ENCODE peak calls at places on chromosomes 3 and 15, in six cellular contexts. R, Y, F, O, Z and N are unnamed samples. For H3K27me3, the result is how much of the 10 kb centered on the place peaks cover.

GRCh38 chr3:105988540-105988939 is 119.7 kb upstream of the CBLB start:
- DNase-seq in Y (no peak), F (no peak), Z (no peak), R (no peak), O (no peak), N (no peak)

GRCh38 chr15:85607842-85608241 is 186.9 kb downstream of the KLHL25 start:
- DNase-seq in Y (peak), O (no peak), F (peak), R (no peak), Z (no peak), N (peak)

GRCh38 chr3:108175352-108175751 is 46.9 kb downstream of the IFT57 start:
- DNase-seq in F (no peak), R (no peak), Y (no peak), Z (no peak), O (no peak), N (no peak)

GRCh38 chr3:25558796-25559195 is 105.9 kb downstream of the TOP2B start:
- DNase-seq in Y (peak), R (no peak), Z (no peak), F (no peak), O (no peak), N (no peak)

GRCh38 chr15:39774688-39775267 is 7.9 kb downstream of the FSIP1 start:
- DNase-seq in Y (no peak), F (no peak), R (peak), O (no peak), Z (no peak), N (no peak)

GRCh38 chr15:94840794-94841587 is 609.6 kb downstream of the MCTP2 start:
- DNase-seq in F (no peak), O (no peak), Y (peak), Z (no peak), R (no peak), N (peak)

GRCh38 chr3:171459130-171459941 is 869 bp downstream of the TNIK start:
- DNase-seq in Y (peak), R (peak), F (peak), O (peak), Z (peak), N (no peak)

GRCh38 chr3:111751961-111752360 is 107.1 kb upstream of the PHLDB2 start:
- DNase-seq in R (no peak), F (no peak), O (no peak), Z (no peak), Y (peak), N (no peak)

GRCh38 chr15:75785771-75786563 is 57.3 kb upstream of the UBE2Q2 start:
- DNase-seq in O (peak), F (no peak), Z (no peak), R (no peak), Y (no peak), N (no peak)

GRCh38 chr3:51539291-51539891 is 872 bp downstream of the RAD54L2 start:
- DNase-seq in R (peak), Y (peak), F (no peak), O (peak), Z (peak), N (peak)

GRCh38 chr15:93035953-93036810 is 52.8 kb downstream of the RGMA start:
- DNase-seq in Z (peak), R (peak), Y (no peak), F (no peak), O (no peak), N (peak)

GRCh38 chr3:2516762-2517441 is 418.2 kb downstream of the CNTN4 start:
- DNase-seq in R (no peak), Z (no peak), O (no peak), Y (no peak), F (no peak), N (no peak)

GRCh38 chr15:77863491-77864105 is 213.9 kb downstream of the TBC1D2B start:
- DNase-seq in O (no peak), Z (no peak), Y (no peak), F (no peak), R (no peak), N (no peak)

GRCh38 chr15:76064375-76064774 is 4.6 kb downstream of the TMEM266 start:
- DNase-seq in Y (no peak), R (no peak), O (no peak), F (no peak), Z (no peak), N (no peak)

GRCh38 chr3:67737158-67737557 is 82.7 kb upstream of the SUCLG2 start:
- DNase-seq in O (no peak), R (no peak), F (no peak), Y (no peak), Z (no peak), N (no peak)

GRCh38 chr3:129314757-129315385 is 36.2 kb downstream of the HMCES start:
- DNase-seq in O (peak), R (no peak), Y (peak), Z (peak), F (peak), N (peak)

GRCh38 chr15:50166216-50166615 is 15.8 kb upstream of the SLC27A2 start:
- DNase-seq in Z (no peak), R (no peak), O (no peak), Y (peak), F (no peak), N (peak)

GRCh38 chr3:44021646-44022594 is 219.8 kb upstream of the TOPAZ1 start:
- DNase-seq in Y (no peak), F (no peak), R (no peak), Z (no peak), O (no peak), N (no peak)
- H3K27me3 ChIP-seq in Y (under half), F (under half), R (under half), Z (under half), O (half or more), N (under half)

GRCh38 chr3:147368151-147368550 is 38.2 kb downstream of the ZIC4 start:
- DNase-seq in Y (no peak), O (no peak), F (no peak), Z (no peak), R (no peak), N (no peak)
- H3K27me3 ChIP-seq in Y (under half), O (half or more), F (half or more), Z (half or more), R (under half), N (under half)

GRCh38 chr3:38646630-38647029 is 2.9 kb downstream of the SCN5A start:
- DNase-seq in Z (no peak), R (no peak), Y (no peak), F (no peak), O (no peak), N (peak)
- H3K27me3 ChIP-seq in Z (under half), R (under half), Y (under half), F (under half), O (half or more), N (under half)

GRCh38 chr15:79102595-79102994 is 12.0 kb upstream of the RASGRF1 start:
- DNase-seq in O (no peak), Y (no peak), Z (no peak), F (no peak), R (no peak), N (no peak)
- H3K27me3 ChIP-seq in O (under half), Y (under half), Z (under half), F (under half), R (under half), N (under half)

DNA sequence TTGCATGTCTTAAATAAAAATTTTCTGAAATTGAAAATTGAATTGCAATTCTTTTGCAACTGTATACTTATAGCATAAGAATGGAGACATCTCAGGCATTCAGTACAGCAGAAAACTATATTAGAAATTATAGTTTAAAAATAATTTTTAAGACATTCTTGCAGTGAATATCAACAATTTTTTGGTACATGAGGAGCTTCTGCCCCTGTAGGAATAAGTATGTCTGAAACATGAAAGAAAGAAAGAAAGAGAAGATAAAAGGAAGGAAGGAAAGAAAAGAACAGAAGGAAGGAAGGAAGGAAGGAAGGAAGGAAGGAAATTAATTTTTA is 165.0 kb downstream of the GMNC start:
- DNase-seq in Y (no peak), O (no peak), R (no peak), F (no peak), Z (no peak), N (no peak)
- H3K27me3 ChIP-seq in Y (under half), O (under half), R (under half), F (under half), Z (under half), N (under half)

GRCh38 chr15:37109952-37110630 is 9.7 kb upstream of the MEIS2 start:
- DNase-seq in Y (no peak), Z (no peak), O (no peak), R (no peak), F (no peak), N (peak)

GRCh38 chr15:37112171-37112570 is 11.8 kb upstream of the MEIS2 start:
- DNase-seq in Z (no peak), O (no peak), F (no peak), R (no peak), Y (no peak), N (no peak)

GRCh38 chr15:37111427-37111717 is 11.0 kb upstream of the MEIS2 start:
- DNase-seq in O (no peak), Y (no peak), R (no peak), Z (no peak), F (no peak), N (no peak)

GRCh38 chr15:37115538-37115937 is 15.2 kb upstream of the MEIS2 start:
- DNase-seq in R (no peak), O (no peak), Z (no peak), F (no peak), Y (no peak), N (no peak)

GRCh38 chr15:37112963-37113362 is 12.6 kb upstream of the MEIS2 start:
- DNase-seq in Z (no peak), Y (no peak), R (no peak), F (no peak), O (no peak), N (no peak)
- H3K27me3 ChIP-seq in Z (half or more), Y (half or more), R (under half), F (under half), O (half or more), N (under half)

GRCh38 chr15:67819636-67820035 is 5.7 kb upstream of the SKOR1 start:
- DNase-seq in O (no peak), R (no peak), F (no peak), Z (no peak), Y (no peak), N (no peak)

GRCh38 chr15:67821784-67822451 is 3.4 kb upstream of the SKOR1 start:
- DNase-seq in F (no peak), Y (no peak), Z (no peak), O (no peak), R (no peak), N (no peak)

GRCh38 chr15:67820992-67821783 is 4.1 kb upstream of the SKOR1 start:
- DNase-seq in Z (no peak), R (no peak), Y (no peak), F (no peak), O (no peak), N (no peak)

GRCh38 chr15:67818464-67818863 is 6.8 kb upstream of the SKOR1 start:
- DNase-seq in R (no peak), Y (no peak), O (no peak), F (no peak), Z (no peak), N (no peak)

DNA sequence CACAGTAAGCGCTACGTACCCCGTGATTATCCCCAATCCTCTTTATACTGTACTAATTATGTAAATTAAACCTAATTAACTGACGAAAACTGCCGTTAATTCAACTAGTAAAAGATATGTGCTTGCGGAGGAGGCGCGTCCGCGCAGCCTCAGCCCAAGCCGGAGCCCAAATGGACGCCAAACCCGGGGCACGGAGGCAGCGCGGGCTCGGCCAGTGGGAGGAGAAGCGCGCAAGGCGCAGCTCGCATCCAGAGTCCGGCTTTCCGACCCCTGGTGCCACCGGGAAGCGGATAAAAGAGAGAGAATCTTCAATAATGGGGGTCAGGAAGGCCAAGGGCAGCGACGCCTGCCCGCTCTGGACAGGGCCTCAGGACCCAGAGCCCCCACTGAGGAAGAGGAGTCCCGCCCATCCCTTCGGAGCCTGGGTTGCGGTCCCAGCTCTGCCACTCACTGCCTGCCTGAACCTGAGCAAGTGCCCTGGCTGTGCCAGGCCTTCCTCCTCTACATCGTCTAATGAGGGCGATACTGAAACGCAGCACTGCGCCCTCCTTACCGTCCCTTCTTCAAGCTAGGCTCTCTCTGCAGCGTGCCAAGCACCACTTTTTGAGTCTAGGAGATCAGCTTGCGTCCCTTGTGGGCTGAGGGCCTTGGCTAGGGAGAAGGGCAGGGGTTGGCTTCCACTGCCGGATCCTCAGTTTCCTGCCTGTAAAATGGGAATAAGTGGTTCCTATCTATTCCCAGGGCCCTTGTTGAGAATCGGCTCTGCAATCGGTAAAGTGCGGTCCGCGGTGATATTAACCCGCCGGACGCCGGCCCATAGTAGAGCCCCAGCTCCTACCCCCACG is 4.9 kb upstream of the SKOR1 start:
- DNase-seq in F (no peak), O (no peak), Z (no peak), R (no peak), Y (no peak), N (no peak)
- H3K27me3 ChIP-seq in F (half or more), O (half or more), Z (half or more), R (under half), Y (half or more), N (half or more)

DNA sequence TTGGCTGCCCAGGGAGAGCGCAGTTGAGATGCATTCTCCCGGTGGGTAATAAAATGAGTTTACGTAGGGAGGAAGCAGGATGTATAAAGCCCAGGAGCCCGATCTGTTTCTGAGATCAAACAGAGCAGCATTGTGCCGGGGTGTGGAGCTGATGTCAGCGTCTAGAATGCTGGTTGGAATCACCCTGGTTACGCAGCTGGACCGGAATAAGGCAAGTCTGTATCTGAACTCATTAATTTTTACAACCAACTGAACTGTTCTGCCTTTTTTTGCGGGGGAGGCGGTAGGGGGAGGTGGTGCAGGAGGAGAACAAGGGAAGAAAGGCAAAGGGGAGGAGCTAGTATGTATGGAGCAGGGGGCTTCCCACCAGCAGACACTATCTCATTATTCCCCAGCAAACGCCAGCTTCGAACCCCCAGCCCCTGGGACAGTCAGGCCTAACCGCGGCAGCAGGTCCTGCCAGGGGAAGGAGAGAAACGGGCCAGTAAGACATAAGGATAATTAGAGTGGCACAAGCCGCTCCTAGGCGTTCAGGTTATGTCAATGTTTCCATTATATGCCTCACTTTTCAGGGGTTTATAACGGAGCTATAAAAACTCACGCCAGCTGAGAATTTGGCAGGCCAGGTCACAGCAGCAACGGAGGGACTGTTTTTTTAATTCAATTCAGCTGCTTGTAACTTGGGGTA is 175.3 kb upstream of the HES1 start:
- DNase-seq in O (no peak), Z (no peak), Y (no peak), F (no peak), R (no peak), N (no peak)
- H3K27me3 ChIP-seq in O (under half), Z (under half), Y (half or more), F (under half), R (under half), N (under half)

DNA sequence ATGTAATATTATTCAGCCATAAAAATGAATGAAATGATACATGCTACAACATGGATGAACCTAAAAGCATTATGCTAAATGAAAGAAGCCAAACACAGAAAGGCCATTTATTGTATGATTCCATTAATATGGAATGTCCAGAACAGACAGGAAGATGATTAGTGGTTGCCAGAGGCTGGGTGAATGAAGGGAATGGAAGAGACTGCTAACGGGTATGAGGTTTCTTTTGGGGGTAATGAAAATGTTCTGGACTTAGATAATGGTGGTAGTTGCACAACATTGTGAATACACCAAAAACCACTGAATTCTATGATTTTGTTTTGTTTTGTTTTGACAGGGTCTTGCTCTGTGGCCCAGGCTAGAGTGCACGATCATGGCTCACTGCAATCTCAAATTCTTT is 61.6 kb upstream of the MAP4 start:
- DNase-seq in R (no peak), F (no peak), Y (peak), Z (no peak), O (no peak), N (peak)
- H3K27me3 ChIP-seq in R (under half), F (under half), Y (under half), Z (under half), O (under half), N (under half)

DNA sequence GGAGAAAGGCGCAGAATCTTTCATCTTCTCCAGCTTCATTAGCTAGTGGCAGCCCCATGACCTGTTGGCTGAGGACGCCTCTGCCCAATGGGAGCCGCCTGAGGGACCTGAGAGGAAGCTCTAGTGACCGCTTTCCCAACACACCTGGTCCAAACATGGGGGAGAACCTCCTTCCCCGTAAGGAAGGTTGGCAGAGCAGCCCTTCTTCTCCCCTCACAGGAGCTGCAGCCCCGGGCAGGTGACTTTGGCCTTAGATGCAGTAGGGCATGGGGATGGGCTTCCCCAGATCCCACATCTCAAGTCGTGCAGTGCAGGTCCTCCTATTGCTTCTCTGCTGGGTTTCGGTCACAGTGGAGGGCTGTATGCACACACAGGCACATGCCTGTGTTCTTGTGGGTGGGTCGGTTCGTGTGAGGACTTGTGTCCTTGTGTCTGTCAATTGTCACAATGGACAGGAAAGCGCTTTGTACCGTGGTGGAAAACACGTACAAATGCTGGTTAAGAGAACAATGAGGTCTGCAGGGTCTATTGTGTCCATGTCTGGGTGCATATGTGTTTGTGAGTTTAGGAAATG is 1.3 kb downstream of the ISLR2 start:
- DNase-seq in F (no peak), Y (no peak), O (no peak), Z (no peak), R (no peak), N (no peak)
- H3K27me3 ChIP-seq in F (half or more), Y (half or more), O (half or more), Z (half or more), R (under half), N (half or more)